ENCODE peak calls at places on chromosome 21, in five cellular contexts. T, S, Y, U and L are unnamed samples.

GRCh38 chr21:14773777-14774345 is 227.7 kb upstream of the SAMSN1 start:
- DNase-seq in U (no peak), T (peak), S (peak), Y (peak), L (peak)

GRCh38 chr21:32768530-32768929 is 3.0 kb downstream of the PAXBP1 start:
- DNase-seq in U (no peak), Y (no peak), S (no peak), T (no peak), L (no peak)

GRCh38 chr21:28767523-28767922 is 225.2 kb downstream of the LTN1 start:
- DNase-seq in S (no peak), Y (no peak), T (no peak), U (no peak), L (no peak)

GRCh38 chr21:44761747-44762208 is 39.8 kb downstream of the UBE2G2 start:
- DNase-seq in U (no peak), T (no peak), Y (no peak), S (no peak), L (no peak)

GRCh38 chr21:44286716-44287632 is 1.3 kb downstream of the AIRE start:
- DNase-seq in Y (no peak), U (no peak), T (no peak), S (no peak), L (no peak)

GRCh38 chr21:45461369-45461750 is 56.4 kb downstream of the COL18A1 start:
- DNase-seq in S (no peak), U (no peak), T (no peak), Y (no peak), L (no peak)

GRCh38 chr21:21163904-21164303 is 165.7 kb downstream of the NCAM2 start:
- DNase-seq in T (peak), S (peak), U (no peak), Y (peak), L (peak)

GRCh38 chr21:45443595-45444181 is 38.7 kb downstream of the COL18A1 start:
- DNase-seq in S (no peak), U (no peak), Y (no peak), T (no peak), L (no peak)

GRCh38 chr21:43866659-43867331 is 1.8 kb downstream of the AGPAT3 start:
- DNase-seq in T (no peak), Y (peak), U (peak), S (peak), L (peak)

GRCh38 chr21:28464095-28464494 is 528.6 kb downstream of the LTN1 start:
- DNase-seq in S (no peak), Y (no peak), T (no peak), U (no peak), L (no peak)

GRCh38 chr21:19767546-19767945 is 1230.7 kb upstream of the NCAM2 start:
- DNase-seq in T (no peak), S (no peak), Y (no peak), U (no peak), L (no peak)

GRCh38 chr21:39531777-39532333 is 80.1 kb downstream of the SH3BGR start:
- DNase-seq in U (no peak), S (no peak), T (no peak), Y (no peak), L (no peak)

GRCh38 chr21:17159697-17160096 is 353.1 kb upstream of the CXADR start:
- DNase-seq in Y (no peak), T (no peak), S (no peak), U (no peak), L (no peak)

DNA sequence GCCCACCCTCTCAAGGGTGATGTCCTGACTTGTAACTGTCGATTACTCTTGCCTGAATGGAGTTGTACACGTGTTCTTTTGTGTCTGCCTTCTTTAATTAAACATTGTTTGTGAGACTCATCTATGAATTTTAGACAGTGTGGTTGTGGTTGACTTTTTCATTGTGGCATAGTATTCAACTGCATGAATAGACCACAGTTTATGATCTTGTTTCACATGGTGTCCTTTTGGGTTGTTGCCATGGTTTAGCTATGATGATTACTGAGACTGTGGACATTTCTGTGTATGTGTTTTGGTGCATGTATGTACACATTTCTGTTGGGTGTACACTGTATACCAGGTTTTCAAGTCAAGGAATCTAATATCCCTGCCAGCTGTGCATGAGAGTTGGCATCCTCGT is 30.1 kb downstream of the PRMT2 start:
- DNase-seq in Y (no peak), U (no peak), T (no peak), S (no peak), L (no peak)
- TF ChIP-seq HDAC2 in Y (no peak), U (no peak), T (no peak), S (no peak), L (no peak)

GRCh38 chr21:38486221-38486620 is 12.1 kb downstream of the ERG start:
- DNase-seq in Y (no peak), S (no peak), T (peak), U (no peak), L (no peak)
- TF ChIP-seq HDAC2 in Y (no peak), S (no peak), T (no peak), U (no peak), L (no peak)

DNA sequence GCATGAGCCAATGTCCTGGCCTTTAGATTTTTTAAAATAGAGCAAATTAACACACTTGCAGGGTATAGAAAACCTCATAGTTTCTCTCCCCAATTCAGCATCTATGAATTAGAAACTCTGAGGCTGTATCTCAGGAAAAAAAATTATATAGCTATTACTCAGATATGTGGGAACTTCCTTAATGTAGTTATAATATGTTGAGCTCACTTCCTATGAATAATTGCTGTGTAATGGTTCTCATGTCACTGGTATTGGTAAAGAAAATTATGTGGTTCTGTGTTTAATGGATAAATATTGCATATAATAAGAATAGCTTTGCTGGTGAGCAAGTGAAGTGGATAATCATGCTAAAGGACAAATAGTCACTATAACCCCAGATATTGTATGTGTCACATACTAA is 2019.8 kb downstream of the NCAM2 start:
- DNase-seq in T (no peak), Y (no peak), U (no peak), S (no peak), L (no peak)
- TF ChIP-seq HDAC2 in T (no peak), Y (no peak), U (no peak), S (no peak), L (no peak)

GRCh38 chr21:42669069-42669468 is 15.6 kb downstream of the PDE9A start:
- DNase-seq in S (no peak), Y (no peak), U (no peak), T (no peak), L (peak)
- TF ChIP-seq HDAC2 in S (no peak), Y (no peak), U (no peak), T (no peak), L (no peak)

GRCh38 chr21:41913230-41913629 is 34.1 kb upstream of the PRDM15 start:
- DNase-seq in S (no peak), U (no peak), T (no peak), Y (no peak), L (no peak)

GRCh38 chr21:41916888-41917433 is 36.9 kb downstream of the C2CD2 start:
- DNase-seq in S (no peak), Y (no peak), U (no peak), T (no peak), L (no peak)

GRCh38 chr21:41914358-41914757 is 35.2 kb upstream of the PRDM15 start:
- DNase-seq in Y (no peak), T (no peak), U (no peak), S (no peak), L (no peak)

GRCh38 chr21:41917531-41917930 is 36.3 kb downstream of the C2CD2 start:
- DNase-seq in U (no peak), Y (no peak), T (no peak), S (no peak), L (no peak)

GRCh38 chr21:41914965-41915364 is 35.8 kb upstream of the PRDM15 start:
- DNase-seq in T (no peak), U (no peak), Y (no peak), S (no peak), L (no peak)
- TF ChIP-seq HDAC2 in T (no peak), U (no peak), Y (no peak), S (no peak), L (no peak)

GRCh38 chr21:34243562-34243961 is 120.2 kb upstream of the KCNE2 start:
- DNase-seq in S (peak), Y (peak), T (peak), U (no peak), L (peak)
- TF ChIP-seq HDAC2 in S (no peak), Y (no peak), T (no peak), U (no peak), L (no peak)